ENCODE peak calls at places on chromosomes 5 and 9, in five cellular contexts. One of them, this sample, is unnamed.
A peak's percentile ranks its signal among the peaks of the same experiment; 100 is the strongest.

GRCh38 chr5:72138943-72139467 is 31.7 kb downstream of the MAP1B start:
- DNase-seq in HepG2: no peak
- DNase-seq in right cardiac atrium: no peak
- DNase-seq in CD4-positive, alpha-beta memory T cell: no peak
- DNase-seq in CD8-positive, alpha-beta memory T cell: no peak
- DNase-seq in this sample: no peak

GRCh38 chr5:174344335-174344734 is 298.8 kb downstream of the NSG2 start:
- DNase-seq in HepG2: no peak
- DNase-seq in right cardiac atrium: no peak
- DNase-seq in CD4-positive, alpha-beta memory T cell: no peak
- DNase-seq in CD8-positive, alpha-beta memory T cell: no peak
- DNase-seq in this sample: no peak

GRCh38 chr5:180127682-180128670 is 56.4 kb upstream of the RNF130 start:
- DNase-seq in HepG2: no peak
- DNase-seq in right cardiac atrium: no peak
- DNase-seq in CD4-positive, alpha-beta memory T cell: no peak
- DNase-seq in CD8-positive, alpha-beta memory T cell: no peak
- DNase-seq in this sample: no peak

GRCh38 chr5:99032234-99033013 is 103.6 kb upstream of the CHD1 start:
- DNase-seq in HepG2: peak; percentile 74
- DNase-seq in right cardiac atrium: peak; percentile 62
- DNase-seq in CD4-positive, alpha-beta memory T cell: no peak
- DNase-seq in CD8-positive, alpha-beta memory T cell: no peak
- DNase-seq in this sample: no peak

GRCh38 chr5:4700082-4700481 is 440.0 kb upstream of the ADAMTS16 start:
- DNase-seq in HepG2: peak; percentile 4
- DNase-seq in right cardiac atrium: peak; percentile 58
- DNase-seq in CD4-positive, alpha-beta memory T cell: no peak
- DNase-seq in CD8-positive, alpha-beta memory T cell: no peak
- DNase-seq in this sample: no peak

GRCh38 chr5:40484495-40484894 is 195.2 kb upstream of the PTGER4 start:
- DNase-seq in HepG2: no peak
- DNase-seq in right cardiac atrium: no peak
- DNase-seq in CD4-positive, alpha-beta memory T cell: no peak
- DNase-seq in CD8-positive, alpha-beta memory T cell: no peak
- DNase-seq in this sample: no peak

GRCh38 chr5:177311361-177311722 is 356 bp downstream of the MXD3 start:
- DNase-seq in HepG2: no peak
- DNase-seq in right cardiac atrium: peak; percentile 77
- DNase-seq in CD4-positive, alpha-beta memory T cell: no peak
- DNase-seq in CD8-positive, alpha-beta memory T cell: no peak
- DNase-seq in this sample: no peak

GRCh38 chr9:133506653-133507038 is 18.1 kb downstream of the MYMK start:
- DNase-seq in HepG2: peak; percentile 98
- DNase-seq in right cardiac atrium: peak; percentile 91
- DNase-seq in CD4-positive, alpha-beta memory T cell: no peak
- DNase-seq in CD8-positive, alpha-beta memory T cell: no peak
- DNase-seq in this sample: no peak

GRCh38 chr5:74442466-74442865 is 198.1 kb downstream of the ENC1 start:
- DNase-seq in HepG2: no peak
- DNase-seq in right cardiac atrium: no peak
- DNase-seq in CD4-positive, alpha-beta memory T cell: no peak
- DNase-seq in CD8-positive, alpha-beta memory T cell: no peak
- DNase-seq in this sample: no peak

GRCh38 chr5:72358925-72359324 is 38.8 kb downstream of the PTCD2 start:
- DNase-seq in HepG2: no peak
- DNase-seq in right cardiac atrium: no peak
- DNase-seq in CD4-positive, alpha-beta memory T cell: no peak
- DNase-seq in CD8-positive, alpha-beta memory T cell: no peak
- DNase-seq in this sample: no peak

GRCh38 chr5:76819851-76820280 is 1.0 kb downstream of the F2RL1 start:
- DNase-seq in HepG2: no peak
- DNase-seq in right cardiac atrium: peak; percentile 65
- DNase-seq in CD4-positive, alpha-beta memory T cell: no peak
- DNase-seq in CD8-positive, alpha-beta memory T cell: no peak
- DNase-seq in this sample: no peak

GRCh38 chr9:123914517-123915199 is 15.3 kb downstream of the DENND1A start:
- DNase-seq in HepG2: no peak
- DNase-seq in right cardiac atrium: no peak
- DNase-seq in CD4-positive, alpha-beta memory T cell: no peak
- DNase-seq in CD8-positive, alpha-beta memory T cell: no peak
- DNase-seq in this sample: no peak

GRCh38 chr5:157473383-157474370 is 13.7 kb downstream of the NIPAL4 start:
- DNase-seq in HepG2: no peak
- DNase-seq in right cardiac atrium: no peak
- DNase-seq in CD4-positive, alpha-beta memory T cell: no peak
- DNase-seq in CD8-positive, alpha-beta memory T cell: no peak
- DNase-seq in this sample: no peak

GRCh38 chr9:98538626-98539031 is 170.1 kb downstream of the GABBR2 start:
- DNase-seq in HepG2: no peak
- DNase-seq in right cardiac atrium: no peak
- DNase-seq in CD4-positive, alpha-beta memory T cell: no peak
- DNase-seq in CD8-positive, alpha-beta memory T cell: no peak
- DNase-seq in this sample: no peak

GRCh38 chr9:114347675-114348074 is 18.0 kb downstream of the ORM2 start:
- DNase-seq in HepG2: no peak
- DNase-seq in right cardiac atrium: peak; percentile 35
- DNase-seq in CD4-positive, alpha-beta memory T cell: no peak
- DNase-seq in CD8-positive, alpha-beta memory T cell: no peak
- DNase-seq in this sample: no peak

GRCh38 chr5:77066191-77066590 is 20.9 kb downstream of the ZBED3 start:
- DNase-seq in HepG2: no peak
- DNase-seq in right cardiac atrium: no peak
- DNase-seq in CD4-positive, alpha-beta memory T cell: no peak
- DNase-seq in CD8-positive, alpha-beta memory T cell: no peak
- DNase-seq in this sample: no peak

GRCh38 chr9:75000835-75001234 is 27.3 kb downstream of the CARNMT1 start:
- DNase-seq in HepG2: no peak
- DNase-seq in right cardiac atrium: no peak
- DNase-seq in CD4-positive, alpha-beta memory T cell: no peak
- DNase-seq in CD8-positive, alpha-beta memory T cell: no peak
- DNase-seq in this sample: no peak

GRCh38 chr5:56508249-56508648 is 275.1 kb upstream of the ANKRD55 start:
- DNase-seq in HepG2: no peak
- DNase-seq in right cardiac atrium: no peak
- DNase-seq in CD4-positive, alpha-beta memory T cell: no peak
- DNase-seq in CD8-positive, alpha-beta memory T cell: no peak
- DNase-seq in this sample: no peak

GRCh38 chr5:141753971-141754713 is 72.1 kb upstream of the ARAP3 start:
- DNase-seq in HepG2: no peak
- DNase-seq in right cardiac atrium: no peak
- DNase-seq in CD4-positive, alpha-beta memory T cell: peak; percentile 15
- DNase-seq in CD8-positive, alpha-beta memory T cell: no peak
- DNase-seq in this sample: no peak

GRCh38 chr5:150562832-150563231 is 54.9 kb downstream of the NDST1 start:
- DNase-seq in HepG2: peak; percentile 47
- DNase-seq in right cardiac atrium: no peak
- DNase-seq in CD4-positive, alpha-beta memory T cell: peak; percentile 9
- DNase-seq in CD8-positive, alpha-beta memory T cell: no peak
- DNase-seq in this sample: no peak

GRCh38 chr5:103441523-103441922 is 121.1 kb downstream of the NUDT12 start:
- DNase-seq in HepG2: no peak
- DNase-seq in right cardiac atrium: no peak
- DNase-seq in CD4-positive, alpha-beta memory T cell: no peak
- DNase-seq in CD8-positive, alpha-beta memory T cell: no peak
- DNase-seq in this sample: no peak

GRCh38 chr9:5288591-5288990 is 15.9 kb downstream of the RLN2 start:
- DNase-seq in HepG2: peak; percentile 10
- DNase-seq in right cardiac atrium: no peak
- DNase-seq in CD4-positive, alpha-beta memory T cell: no peak
- DNase-seq in CD8-positive, alpha-beta memory T cell: no peak
- DNase-seq in this sample: no peak

GRCh38 chr5:84378961-84379360 is 5.7 kb downstream of the EDIL3 start:
- DNase-seq in HepG2: no peak
- DNase-seq in right cardiac atrium: no peak
- DNase-seq in CD4-positive, alpha-beta memory T cell: no peak
- DNase-seq in CD8-positive, alpha-beta memory T cell: no peak
- DNase-seq in this sample: no peak

GRCh38 chr5:122295138-122295537 is 16.9 kb upstream of the SNCAIP start:
- DNase-seq in HepG2: peak; percentile 11
- DNase-seq in right cardiac atrium: no peak
- DNase-seq in CD4-positive, alpha-beta memory T cell: no peak
- DNase-seq in CD8-positive, alpha-beta memory T cell: no peak
- DNase-seq in this sample: no peak

GRCh38 chr5:13662646-13663045 is 281.8 kb downstream of the DNAH5 start:
- DNase-seq in HepG2: no peak
- DNase-seq in right cardiac atrium: no peak
- DNase-seq in CD4-positive, alpha-beta memory T cell: no peak
- DNase-seq in CD8-positive, alpha-beta memory T cell: no peak
- DNase-seq in this sample: no peak

GRCh38 chr5:136132087-136132486 is 558 bp upstream of the SMAD5 start:
- DNase-seq in HepG2: peak; percentile 6
- DNase-seq in right cardiac atrium: peak; percentile 37
- DNase-seq in CD4-positive, alpha-beta memory T cell: no peak
- DNase-seq in CD8-positive, alpha-beta memory T cell: no peak
- DNase-seq in this sample: no peak

GRCh38 chr9:79220246-79220645 is 351.5 kb upstream of the TLE4 start:
- DNase-seq in HepG2: no peak
- DNase-seq in right cardiac atrium: no peak
- DNase-seq in CD4-positive, alpha-beta memory T cell: no peak
- DNase-seq in CD8-positive, alpha-beta memory T cell: no peak
- DNase-seq in this sample: no peak

GRCh38 chr5:106454651-106455415 is 1215.9 kb downstream of the EFNA5 start:
- DNase-seq in HepG2: peak; percentile 5
- DNase-seq in right cardiac atrium: no peak
- DNase-seq in CD4-positive, alpha-beta memory T cell: no peak
- DNase-seq in CD8-positive, alpha-beta memory T cell: no peak
- DNase-seq in this sample: no peak

GRCh38 chr5:40052812-40053211 is 626.9 kb upstream of the PTGER4 start:
- DNase-seq in HepG2: no peak
- DNase-seq in right cardiac atrium: no peak
- DNase-seq in CD4-positive, alpha-beta memory T cell: no peak
- DNase-seq in CD8-positive, alpha-beta memory T cell: no peak
- DNase-seq in this sample: no peak

GRCh38 chr9:134374301-134375010 is 48.2 kb downstream of the RXRA start:
- DNase-seq in HepG2: no peak
- DNase-seq in right cardiac atrium: no peak
- DNase-seq in CD4-positive, alpha-beta memory T cell: no peak
- DNase-seq in CD8-positive, alpha-beta memory T cell: no peak
- DNase-seq in this sample: no peak

GRCh38 chr9:16730162-16730561 is 140.3 kb downstream of the BNC2 start:
- DNase-seq in HepG2: no peak
- DNase-seq in right cardiac atrium: no peak
- DNase-seq in CD4-positive, alpha-beta memory T cell: no peak
- DNase-seq in CD8-positive, alpha-beta memory T cell: no peak
- DNase-seq in this sample: no peak

GRCh38 chr5:140224658-140225057 is 49.7 kb downstream of the CYSTM1 start:
- DNase-seq in HepG2: no peak
- DNase-seq in right cardiac atrium: no peak
- DNase-seq in CD4-positive, alpha-beta memory T cell: no peak
- DNase-seq in CD8-positive, alpha-beta memory T cell: no peak
- DNase-seq in this sample: no peak

GRCh38 chr5:140223567-140223966 is 48.6 kb downstream of the CYSTM1 start:
- DNase-seq in HepG2: peak; percentile 68
- DNase-seq in right cardiac atrium: peak; percentile 56
- DNase-seq in CD4-positive, alpha-beta memory T cell: no peak
- DNase-seq in CD8-positive, alpha-beta memory T cell: no peak
- DNase-seq in this sample: no peak

GRCh38 chr5:140220698-140221064 is 45.7 kb downstream of the CYSTM1 start:
- DNase-seq in HepG2: no peak
- DNase-seq in right cardiac atrium: peak; percentile 71
- DNase-seq in CD4-positive, alpha-beta memory T cell: no peak
- DNase-seq in CD8-positive, alpha-beta memory T cell: no peak
- DNase-seq in this sample: no peak

GRCh38 chr5:140221697-140222223 is 46.8 kb downstream of the CYSTM1 start:
- DNase-seq in HepG2: no peak
- DNase-seq in right cardiac atrium: no peak
- DNase-seq in CD4-positive, alpha-beta memory T cell: no peak
- DNase-seq in CD8-positive, alpha-beta memory T cell: no peak
- DNase-seq in this sample: no peak

GRCh38 chr5:140222416-140222815 is 47.4 kb downstream of the CYSTM1 start:
- DNase-seq in HepG2: peak; percentile 57
- DNase-seq in right cardiac atrium: no peak
- DNase-seq in CD4-positive, alpha-beta memory T cell: no peak
- DNase-seq in CD8-positive, alpha-beta memory T cell: no peak
- DNase-seq in this sample: no peak
- H3K4me1 ChIP-seq in HepG2: peaks cover 73% of the 10 kb centered on the region
- H3K4me1 ChIP-seq in right cardiac atrium: peaks cover 32% of the 10 kb centered on the region
- H3K4me1 ChIP-seq in CD4-positive, alpha-beta memory T cell: no peaks in the 10 kb centered on the region
- H3K4me1 ChIP-seq in CD8-positive, alpha-beta memory T cell: no peaks in the 10 kb centered on the region
- H3K4me1 ChIP-seq in this sample: no peaks in the 10 kb centered on the region

DNA sequence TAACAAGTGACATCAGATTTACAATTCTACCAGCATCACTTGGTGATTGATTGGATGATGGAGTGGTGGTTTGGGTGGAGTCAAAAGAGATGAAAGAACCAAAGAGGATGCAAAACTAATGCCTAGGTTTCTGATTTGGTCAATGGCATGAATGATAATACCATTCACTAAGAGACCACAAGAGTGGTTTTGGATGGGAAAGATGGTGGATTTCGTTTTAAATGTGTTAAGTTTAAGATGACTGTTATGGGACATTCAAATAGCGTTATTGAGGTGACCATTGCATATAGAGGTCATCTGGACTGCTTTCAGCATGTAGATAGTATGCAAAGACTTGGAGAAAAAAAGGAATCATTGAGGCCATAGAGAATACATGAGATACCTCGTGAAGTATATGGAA is 3.6 kb downstream of the SMC5 start:
- DNase-seq in HepG2: no peak
- DNase-seq in right cardiac atrium: no peak
- DNase-seq in CD4-positive, alpha-beta memory T cell: no peak
- DNase-seq in CD8-positive, alpha-beta memory T cell: no peak
- DNase-seq in this sample: no peak
- H3K4me1 ChIP-seq in HepG2: peaks cover 39% of the 10 kb centered on the region
- H3K4me1 ChIP-seq in right cardiac atrium: peaks cover 7% of the 10 kb centered on the region
- H3K4me1 ChIP-seq in CD4-positive, alpha-beta memory T cell: peaks cover 66% of the 10 kb centered on the region
- H3K4me1 ChIP-seq in CD8-positive, alpha-beta memory T cell: peaks cover 49% of the 10 kb centered on the region
- H3K4me1 ChIP-seq in this sample: peaks cover 33% of the 10 kb centered on the region

GRCh38 chr5:1801061-1801953 is at the start of gene NDUFS6:
- DNase-seq in HepG2: peak; percentile 60
- DNase-seq in right cardiac atrium: peak; percentile 93
- DNase-seq in CD4-positive, alpha-beta memory T cell: peak; percentile 70
- DNase-seq in CD8-positive, alpha-beta memory T cell: peak; percentile 75
- DNase-seq in this sample: peak; percentile 80
- H3K4me1 ChIP-seq in HepG2: peaks cover 35% of the 10 kb centered on the region
- H3K4me1 ChIP-seq in right cardiac atrium: peaks cover 2% of the 10 kb centered on the region
- H3K4me1 ChIP-seq in CD4-positive, alpha-beta memory T cell: peaks cover 61% of the 10 kb centered on the region
- H3K4me1 ChIP-seq in CD8-positive, alpha-beta memory T cell: peaks cover 18% of the 10 kb centered on the region
- H3K4me1 ChIP-seq in this sample: peaks cover 12% of the 10 kb centered on the region

GRCh38 chr9:100590481-100590880 is 12.6 kb downstream of the CAVIN4 start:
- DNase-seq in HepG2: no peak
- DNase-seq in right cardiac atrium: no peak
- DNase-seq in CD4-positive, alpha-beta memory T cell: no peak
- DNase-seq in CD8-positive, alpha-beta memory T cell: no peak
- DNase-seq in this sample: no peak

GRCh38 chr9:100589582-100589981 is 11.7 kb downstream of the CAVIN4 start:
- DNase-seq in HepG2: no peak
- DNase-seq in right cardiac atrium: no peak
- DNase-seq in CD4-positive, alpha-beta memory T cell: no peak
- DNase-seq in CD8-positive, alpha-beta memory T cell: no peak
- DNase-seq in this sample: no peak

GRCh38 chr9:100587375-100587774 is 9.5 kb downstream of the CAVIN4 start:
- DNase-seq in HepG2: peak; percentile 55
- DNase-seq in right cardiac atrium: no peak
- DNase-seq in CD4-positive, alpha-beta memory T cell: no peak
- DNase-seq in CD8-positive, alpha-beta memory T cell: no peak
- DNase-seq in this sample: no peak

GRCh38 chr9:100591639-100592412 is 13.9 kb downstream of the CAVIN4 start:
- DNase-seq in HepG2: no peak
- DNase-seq in right cardiac atrium: no peak
- DNase-seq in CD4-positive, alpha-beta memory T cell: no peak
- DNase-seq in CD8-positive, alpha-beta memory T cell: no peak
- DNase-seq in this sample: no peak

GRCh38 chr9:100591139-100591538 is 13.3 kb downstream of the CAVIN4 start:
- DNase-seq in HepG2: no peak
- DNase-seq in right cardiac atrium: no peak
- DNase-seq in CD4-positive, alpha-beta memory T cell: no peak
- DNase-seq in CD8-positive, alpha-beta memory T cell: no peak
- DNase-seq in this sample: no peak
- H3K4me1 ChIP-seq in HepG2: peaks cover 18% of the 10 kb centered on the region
- H3K4me1 ChIP-seq in right cardiac atrium: no peaks in the 10 kb centered on the region
- H3K4me1 ChIP-seq in CD4-positive, alpha-beta memory T cell: no peaks in the 10 kb centered on the region
- H3K4me1 ChIP-seq in CD8-positive, alpha-beta memory T cell: no peaks in the 10 kb centered on the region
- H3K4me1 ChIP-seq in this sample: no peaks in the 10 kb centered on the region